ENCODE peak calls at places on chromosomes 2 and 18, in seven cellular contexts. One of them, this sample, is unnamed. For H3K4me1, the result is how much of the 10 kb centered on the place peaks cover.

GRCh38 chr2:1767939-1768691 is 23.8 kb upstream of the PXDN start:
- DNase-seq in Peyer's patch: no peak
- DNase-seq in heart right ventricle: no peak
- DNase-seq in tibial artery: peak
- DNase-seq in H9: peak
- DNase-seq in fibroblast of lung: no peak
- DNase-seq in breast epithelium: no peak
- DNase-seq in this sample: no peak

GRCh38 chr2:120869036-120869435 is 133.4 kb downstream of the GLI2 start:
- DNase-seq in tibial artery: no peak
- DNase-seq in Peyer's patch: no peak
- DNase-seq in breast epithelium: no peak
- DNase-seq in fibroblast of lung: no peak
- DNase-seq in H9: no peak
- DNase-seq in heart right ventricle: no peak
- DNase-seq in this sample: no peak

GRCh38 chr2:112996635-112997034 is 8.6 kb upstream of the IL36A start:
- DNase-seq in tibial artery: no peak
- DNase-seq in breast epithelium: no peak
- DNase-seq in fibroblast of lung: no peak
- DNase-seq in Peyer's patch: peak
- DNase-seq in heart right ventricle: no peak
- DNase-seq in H9: no peak
- DNase-seq in this sample: no peak

GRCh38 chr2:36516136-36516870 is 81.7 kb downstream of the FEZ2 start:
- DNase-seq in tibial artery: no peak
- DNase-seq in H9: no peak
- DNase-seq in breast epithelium: no peak
- DNase-seq in fibroblast of lung: peak
- DNase-seq in Peyer's patch: no peak
- DNase-seq in heart right ventricle: no peak
- DNase-seq in this sample: no peak

GRCh38 chr2:53268626-53269025 is 499.0 kb upstream of the CHAC2 start:
- DNase-seq in heart right ventricle: no peak
- DNase-seq in fibroblast of lung: no peak
- DNase-seq in breast epithelium: no peak
- DNase-seq in tibial artery: no peak
- DNase-seq in Peyer's patch: no peak
- DNase-seq in H9: no peak
- DNase-seq in this sample: no peak

GRCh38 chr2:8643996-8644356 is 37.9 kb upstream of the ID2 start:
- DNase-seq in Peyer's patch: no peak
- DNase-seq in fibroblast of lung: no peak
- DNase-seq in breast epithelium: no peak
- DNase-seq in heart right ventricle: no peak
- DNase-seq in H9: no peak
- DNase-seq in tibial artery: no peak
- DNase-seq in this sample: peak

GRCh38 chr18:76707534-76707933 is 114.8 kb upstream of the ZNF236 start:
- DNase-seq in breast epithelium: no peak
- DNase-seq in Peyer's patch: no peak
- DNase-seq in H9: no peak
- DNase-seq in heart right ventricle: no peak
- DNase-seq in fibroblast of lung: no peak
- DNase-seq in tibial artery: no peak
- DNase-seq in this sample: no peak

GRCh38 chr2:142140434-142140845 is 9.6 kb upstream of the LRP1B start:
- DNase-seq in Peyer's patch: no peak
- DNase-seq in H9: no peak
- DNase-seq in tibial artery: no peak
- DNase-seq in fibroblast of lung: no peak
- DNase-seq in breast epithelium: no peak
- DNase-seq in heart right ventricle: no peak
- DNase-seq in this sample: no peak

GRCh38 chr2:48601349-48601748 is 16.3 kb upstream of the GTF2A1L start:
- DNase-seq in fibroblast of lung: peak
- DNase-seq in tibial artery: no peak
- DNase-seq in heart right ventricle: peak
- DNase-seq in H9: peak
- DNase-seq in breast epithelium: no peak
- DNase-seq in Peyer's patch: no peak
- DNase-seq in this sample: no peak

GRCh38 chr2:149702571-149702970 is 115.0 kb upstream of the MMADHC start:
- DNase-seq in Peyer's patch: no peak
- DNase-seq in breast epithelium: no peak
- DNase-seq in heart right ventricle: no peak
- DNase-seq in tibial artery: no peak
- DNase-seq in fibroblast of lung: no peak
- DNase-seq in H9: no peak
- DNase-seq in this sample: no peak

GRCh38 chr2:222000326-222000725 is 298.5 kb downstream of the PAX3 start:
- DNase-seq in fibroblast of lung: peak
- DNase-seq in breast epithelium: no peak
- DNase-seq in heart right ventricle: no peak
- DNase-seq in tibial artery: no peak
- DNase-seq in H9: no peak
- DNase-seq in Peyer's patch: no peak
- DNase-seq in this sample: no peak

GRCh38 chr2:19649785-19650380 is 251.9 kb downstream of the TTC32 start:
- DNase-seq in Peyer's patch: no peak
- DNase-seq in breast epithelium: peak
- DNase-seq in tibial artery: no peak
- DNase-seq in fibroblast of lung: peak
- DNase-seq in heart right ventricle: peak
- DNase-seq in H9: no peak
- DNase-seq in this sample: peak

GRCh38 chr2:188203756-188204155 is 87.9 kb upstream of the GULP1 start:
- DNase-seq in Peyer's patch: no peak
- DNase-seq in fibroblast of lung: no peak
- DNase-seq in heart right ventricle: no peak
- DNase-seq in breast epithelium: no peak
- DNase-seq in tibial artery: no peak
- DNase-seq in H9: no peak
- DNase-seq in this sample: no peak

GRCh38 chr2:235366390-235366789 is 127.5 kb upstream of the AGAP1 start:
- DNase-seq in H9: no peak
- DNase-seq in tibial artery: no peak
- DNase-seq in Peyer's patch: no peak
- DNase-seq in breast epithelium: no peak
- DNase-seq in heart right ventricle: no peak
- DNase-seq in fibroblast of lung: no peak
- DNase-seq in this sample: no peak

GRCh38 chr2:58686757-58687156 is 445.6 kb upstream of the FANCL start:
- DNase-seq in heart right ventricle: no peak
- DNase-seq in breast epithelium: no peak
- DNase-seq in Peyer's patch: no peak
- DNase-seq in H9: no peak
- DNase-seq in tibial artery: no peak
- DNase-seq in fibroblast of lung: no peak
- DNase-seq in this sample: no peak

GRCh38 chr18:26746284-26747130 is 119.0 kb downstream of the AQP4 start:
- DNase-seq in H9: no peak
- DNase-seq in fibroblast of lung: peak
- DNase-seq in tibial artery: no peak
- DNase-seq in breast epithelium: no peak
- DNase-seq in heart right ventricle: no peak
- DNase-seq in Peyer's patch: no peak
- DNase-seq in this sample: no peak

GRCh38 chr18:58785171-58785805 is 79.4 kb upstream of the ZNF532 start:
- DNase-seq in fibroblast of lung: peak
- DNase-seq in Peyer's patch: no peak
- DNase-seq in H9: peak
- DNase-seq in breast epithelium: peak
- DNase-seq in tibial artery: no peak
- DNase-seq in heart right ventricle: no peak
- DNase-seq in this sample: peak

GRCh38 chr18:58785870-58786269 is 78.8 kb upstream of the ZNF532 start:
- DNase-seq in H9: no peak
- DNase-seq in fibroblast of lung: no peak
- DNase-seq in tibial artery: no peak
- DNase-seq in breast epithelium: no peak
- DNase-seq in Peyer's patch: no peak
- DNase-seq in heart right ventricle: no peak
- DNase-seq in this sample: no peak

GRCh38 chr18:58787750-58788149 is 76.9 kb upstream of the ZNF532 start:
- DNase-seq in heart right ventricle: peak
- DNase-seq in H9: no peak
- DNase-seq in fibroblast of lung: peak
- DNase-seq in breast epithelium: no peak
- DNase-seq in tibial artery: no peak
- DNase-seq in Peyer's patch: no peak
- DNase-seq in this sample: no peak

GRCh38 chr18:58781627-58782194 is 83.0 kb upstream of the ZNF532 start:
- DNase-seq in breast epithelium: peak
- DNase-seq in heart right ventricle: peak
- DNase-seq in fibroblast of lung: peak
- DNase-seq in Peyer's patch: peak
- DNase-seq in tibial artery: peak
- DNase-seq in H9: peak
- DNase-seq in this sample: no peak

DNA sequence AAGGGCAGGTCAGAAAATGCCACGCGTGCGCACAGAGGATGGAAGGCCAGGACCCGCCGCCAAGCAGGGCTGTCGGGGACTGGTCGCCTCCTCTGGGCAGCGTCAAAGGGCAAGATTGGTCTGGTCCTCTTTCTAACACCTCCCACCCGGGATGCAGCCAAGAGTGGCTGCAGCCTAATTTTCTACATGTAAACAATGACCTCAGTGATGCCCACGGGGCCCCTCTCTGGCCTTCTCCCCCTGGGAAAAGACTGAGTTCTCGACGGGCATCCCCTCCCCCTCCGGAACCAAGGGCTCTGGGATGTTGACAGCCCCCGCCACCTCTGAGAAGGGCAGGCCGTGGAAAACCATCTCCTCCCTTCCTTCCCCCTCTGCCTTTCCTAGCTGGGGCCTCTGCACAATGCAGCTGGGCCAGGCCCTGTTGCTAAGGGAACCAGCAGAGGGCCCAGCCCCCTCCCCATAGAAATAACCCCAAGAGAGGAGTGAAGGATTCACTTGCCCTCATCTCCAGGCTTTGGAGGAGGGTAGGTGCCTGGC is 80.0 kb upstream of the ZNF532 start:
- DNase-seq in Peyer's patch: no peak
- DNase-seq in heart right ventricle: peak
- DNase-seq in tibial artery: peak
- DNase-seq in H9: peak
- DNase-seq in fibroblast of lung: peak
- DNase-seq in breast epithelium: no peak
- DNase-seq in this sample: no peak
- H3K27ac ChIP-seq in Peyer's patch: no peak
- H3K27ac ChIP-seq in heart right ventricle: peak
- H3K27ac ChIP-seq in tibial artery: peak
- H3K27ac ChIP-seq in H9: no peak
- H3K27ac ChIP-seq in fibroblast of lung: no peak
- H3K27ac ChIP-seq in breast epithelium: peak
- H3K27ac ChIP-seq in this sample: peak

GRCh38 chr2:89767581-89768435 is 1076.3 kb downstream of the RPIA start:
- DNase-seq in fibroblast of lung: no peak
- DNase-seq in H9: no peak
- DNase-seq in heart right ventricle: peak
- DNase-seq in tibial artery: no peak
- DNase-seq in Peyer's patch: peak
- DNase-seq in breast epithelium: no peak
- DNase-seq in this sample: peak

GRCh38 chr2:89763581-89764485 is 1072.4 kb downstream of the RPIA start:
- DNase-seq in heart right ventricle: no peak
- DNase-seq in Peyer's patch: peak
- DNase-seq in H9: no peak
- DNase-seq in tibial artery: peak
- DNase-seq in fibroblast of lung: no peak
- DNase-seq in breast epithelium: no peak
- DNase-seq in this sample: peak

DNA sequence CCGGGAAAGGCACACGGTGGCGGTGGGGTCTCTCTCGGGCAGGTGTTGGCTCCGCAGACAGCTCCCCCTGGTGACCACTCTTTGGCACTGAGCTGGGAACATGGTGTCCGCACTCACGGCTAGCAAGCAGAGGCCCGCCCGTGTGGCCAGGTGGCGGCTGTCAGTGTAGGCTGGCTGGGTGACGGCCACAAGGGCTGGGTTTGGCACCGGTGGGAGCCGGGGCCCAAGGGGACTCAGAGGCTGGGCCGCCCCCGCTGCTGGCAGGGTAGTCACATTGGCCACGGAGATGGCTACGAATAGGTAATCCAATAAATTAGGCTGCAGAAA is 1071.7 kb downstream of the RPIA start:
- DNase-seq in heart right ventricle: no peak
- DNase-seq in breast epithelium: no peak
- DNase-seq in Peyer's patch: no peak
- DNase-seq in fibroblast of lung: no peak
- DNase-seq in H9: no peak
- DNase-seq in tibial artery: peak
- DNase-seq in this sample: peak
- TF ChIP-seq CTCF in heart right ventricle: no peak
- TF ChIP-seq CTCF in breast epithelium: no peak
- TF ChIP-seq CTCF in Peyer's patch: no peak
- TF ChIP-seq CTCF in fibroblast of lung: no peak
- TF ChIP-seq CTCF in H9: no peak
- TF ChIP-seq CTCF in tibial artery: no peak
- TF ChIP-seq CTCF in this sample: no peak

GRCh38 chr2:225999692-226000091 is 600.2 kb downstream of the NYAP2 start:
- DNase-seq in breast epithelium: no peak
- DNase-seq in fibroblast of lung: peak
- DNase-seq in heart right ventricle: no peak
- DNase-seq in Peyer's patch: no peak
- DNase-seq in H9: no peak
- DNase-seq in tibial artery: no peak
- DNase-seq in this sample: no peak
- H3K4me1 ChIP-seq in breast epithelium: under half
- H3K4me1 ChIP-seq in fibroblast of lung: under half
- H3K4me1 ChIP-seq in heart right ventricle: under half
- H3K4me1 ChIP-seq in Peyer's patch: under half
- H3K4me1 ChIP-seq in H9: under half
- H3K4me1 ChIP-seq in tibial artery: under half
- H3K4me1 ChIP-seq in this sample: under half

DNA sequence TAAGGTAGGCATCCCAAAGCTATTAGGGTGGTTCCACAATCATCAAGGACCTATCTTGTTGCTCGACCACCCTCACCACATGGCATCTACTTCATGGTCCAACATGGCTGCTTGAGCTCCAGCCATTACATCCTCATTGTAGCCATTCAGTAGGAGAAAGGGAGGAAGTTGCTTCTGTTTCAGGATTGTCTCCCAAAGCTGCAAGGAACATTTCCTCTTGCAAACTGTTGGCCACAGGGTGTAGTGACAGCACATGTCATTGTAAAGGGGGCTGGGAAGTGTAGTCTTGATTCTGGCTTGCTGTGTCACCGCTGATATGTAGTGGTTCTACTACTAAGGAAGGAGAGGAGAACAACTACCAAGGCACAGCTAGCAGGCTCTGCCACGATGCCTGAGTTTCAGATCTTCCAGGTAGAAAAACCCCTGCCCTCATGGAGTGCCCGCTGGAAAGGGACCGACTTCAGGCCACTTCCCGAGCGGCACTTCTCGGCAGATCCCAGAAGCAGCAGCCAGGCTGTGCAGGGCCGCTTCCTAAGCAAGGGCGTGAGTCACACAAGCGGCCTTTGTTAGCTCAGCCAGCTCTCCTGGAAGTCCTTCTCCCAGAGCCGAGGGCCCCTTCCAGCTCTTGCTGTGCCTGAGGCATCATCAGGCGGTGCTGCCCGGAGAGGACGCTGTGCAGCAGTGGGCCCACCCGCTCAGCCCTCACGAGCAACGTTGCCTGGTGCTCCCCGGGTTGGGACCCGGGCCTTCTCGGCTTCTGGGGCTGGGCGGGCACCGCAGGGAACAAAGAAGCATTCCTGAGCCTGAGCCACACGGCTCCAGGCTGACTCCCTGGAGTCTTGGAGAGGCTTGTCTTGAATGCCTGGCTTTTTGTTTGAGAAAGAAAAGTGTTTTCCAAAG is 58.2 kb downstream of the HS6ST1 start:
- DNase-seq in Peyer's patch: no peak
- DNase-seq in tibial artery: no peak
- DNase-seq in H9: peak
- DNase-seq in heart right ventricle: no peak
- DNase-seq in fibroblast of lung: peak
- DNase-seq in breast epithelium: peak
- DNase-seq in this sample: peak
- H3K27ac ChIP-seq in Peyer's patch: no peak
- H3K27ac ChIP-seq in tibial artery: no peak
- H3K27ac ChIP-seq in H9: peak
- H3K27ac ChIP-seq in heart right ventricle: peak
- H3K27ac ChIP-seq in fibroblast of lung: no peak
- H3K27ac ChIP-seq in breast epithelium: peak
- H3K27ac ChIP-seq in this sample: no peak

This sample was measured in RWPE2.